ENCODE peak calls at places on chromosomes 7 and 10, in six cellular contexts. J is stimulated activated CD4-positive, alpha-beta T cell treated with anti-CD3 and anti-CD28 coated beads, Interleukin-4, amount 100 ng/mL, for 48 hours; S is adipocyte; M is left lung; R is AG04449; E is GM12891. Z is an unnamed sample.
A peak's percentile ranks its signal among the peaks of the same experiment; 100 is the strongest.

GRCh38 chr10:11468126-11468742 is 143.2 kb downstream of the USP6NL start:
- DNase-seq in E (no peak), S (no peak), R (no peak), M (no peak), J (no peak), Z (no peak)

GRCh38 chr7:3089493-3089892 is 45.8 kb upstream of the CARD11 start:
- DNase-seq in S (no peak), J (no peak), R (no peak), M (no peak), E (no peak), Z (no peak)

GRCh38 chr7:98917331-98917730 is 39.0 kb downstream of the TRRAP start:
- DNase-seq in R (no peak), E (no peak), S (no peak), J (no peak), M (no peak), Z (no peak)

GRCh38 chr10:5589071-5589962 is 64.6 kb downstream of the CALML3 start:
- DNase-seq in S (no peak), E (no peak), J (no peak), R (no peak), M (peak; percentile 40), Z (no peak)

GRCh38 chr7:83984076-83984475 is 210.5 kb downstream of the SEMA3A start:
- DNase-seq in R (no peak), S (no peak), E (no peak), M (no peak), J (no peak), Z (no peak)

GRCh38 chr10:79079074-79079397 is 10.3 kb downstream of the ZMIZ1 start:
- DNase-seq in S (peak; percentile 21), M (peak; percentile 28), E (no peak), R (no peak), J (no peak), Z (no peak)

GRCh38 chr10:97311106-97311615 is 7.9 kb upstream of the FRAT1 start:
- DNase-seq in J (no peak), S (no peak), M (no peak), R (no peak), E (no peak), Z (no peak)

GRCh38 chr7:100682228-100682741 is 8.7 kb downstream of the GNB2 start:
- DNase-seq in S (no peak), R (no peak), J (no peak), M (peak; percentile 81), E (peak; percentile 18), Z (no peak)

GRCh38 chr10:123236122-123236521 is 81.9 kb downstream of the BUB3 start:
- DNase-seq in J (no peak), M (no peak), E (no peak), S (no peak), R (no peak), Z (no peak)

GRCh38 chr10:72875250-72876055 is 18.1 kb upstream of the OIT3 start:
- DNase-seq in J (no peak), R (no peak), S (peak; percentile 60), M (no peak), E (no peak), Z (peak; percentile 48)

GRCh38 chr7:24755541-24756416 is 1.5 kb downstream of the GSDME start:
- DNase-seq in R (no peak), M (no peak), S (no peak), J (no peak), E (no peak), Z (no peak)

GRCh38 chr7:69656890-69657289 is 58.6 kb downstream of the AUTS2 start:
- DNase-seq in J (no peak), M (no peak), R (no peak), E (no peak), S (peak; percentile 87), Z (no peak)

GRCh38 chr7:59079-59825 is 133.1 kb upstream of the FAM20C start:
- DNase-seq in E (no peak), M (peak; percentile 42), R (no peak), J (no peak), S (no peak), Z (no peak)

GRCh38 chr7:76233538-76234281 is 32.0 kb downstream of the SRRM3 start:
- DNase-seq in E (no peak), M (no peak), J (no peak), S (no peak), R (no peak), Z (no peak)

Z was measured in small intestine.